ENCODE peak calls at places on chromosomes 2 and 18, in eight cellular contexts. One of them, this sample, is unnamed.
A peak's percentile ranks its signal among the peaks of the same experiment; 100 is the strongest.

GRCh38 chr2:223972656-223973102 is 15.4 kb downstream of the MRPL44 start:
- DNase-seq in AG09309: no peak
- DNase-seq in brain microvascular endothelial cell: no peak
- DNase-seq in fibroblast of pulmonary artery: no peak
- DNase-seq in cardiac muscle cell: no peak
- DNase-seq in left ventricle myocardium inferior: no peak
- DNase-seq in neural crest cell: no peak
- DNase-seq in Calu3: no peak
- DNase-seq in this sample: no peak

GRCh38 chr2:177466337-177467195 is 74.0 kb downstream of the AGPS start:
- DNase-seq in left ventricle myocardium inferior: no peak
- DNase-seq in neural crest cell: no peak
- DNase-seq in fibroblast of pulmonary artery: no peak
- DNase-seq in AG09309: no peak
- DNase-seq in Calu3: no peak
- DNase-seq in cardiac muscle cell: no peak
- DNase-seq in brain microvascular endothelial cell: no peak
- DNase-seq in this sample: no peak

GRCh38 chr2:232545511-232546375 is 4.6 kb downstream of the TIGD1 start:
- DNase-seq in brain microvascular endothelial cell: no peak
- DNase-seq in neural crest cell: no peak
- DNase-seq in fibroblast of pulmonary artery: no peak
- DNase-seq in cardiac muscle cell: no peak
- DNase-seq in Calu3: no peak
- DNase-seq in left ventricle myocardium inferior: no peak
- DNase-seq in AG09309: no peak
- DNase-seq in this sample: no peak

GRCh38 chr2:166372046-166372445 is 3.7 kb downstream of the SCN9A start:
- DNase-seq in Calu3: no peak
- DNase-seq in brain microvascular endothelial cell: no peak
- DNase-seq in neural crest cell: no peak
- DNase-seq in AG09309: no peak
- DNase-seq in fibroblast of pulmonary artery: no peak
- DNase-seq in left ventricle myocardium inferior: no peak
- DNase-seq in cardiac muscle cell: no peak
- DNase-seq in this sample: no peak

GRCh38 chr18:37450434-37451133 is 115.0 kb downstream of the CELF4 start:
- DNase-seq in neural crest cell: peak; percentile 42
- DNase-seq in AG09309: no peak
- DNase-seq in left ventricle myocardium inferior: no peak
- DNase-seq in brain microvascular endothelial cell: no peak
- DNase-seq in cardiac muscle cell: peak; percentile 56
- DNase-seq in Calu3: no peak
- DNase-seq in fibroblast of pulmonary artery: peak; percentile 30
- DNase-seq in this sample: no peak

GRCh38 chr18:44548291-44549221 is 132.1 kb upstream of the SETBP1 start:
- DNase-seq in AG09309: peak; percentile 34
- DNase-seq in left ventricle myocardium inferior: peak; percentile 31
- DNase-seq in brain microvascular endothelial cell: peak; percentile 41
- DNase-seq in fibroblast of pulmonary artery: peak; percentile 75
- DNase-seq in Calu3: no peak
- DNase-seq in neural crest cell: no peak
- DNase-seq in cardiac muscle cell: peak; percentile 90
- DNase-seq in this sample: no peak

GRCh38 chr2:80288576-80288975 is 16.0 kb downstream of the LRRTM1 start:
- DNase-seq in neural crest cell: no peak
- DNase-seq in AG09309: no peak
- DNase-seq in cardiac muscle cell: no peak
- DNase-seq in Calu3: no peak
- DNase-seq in brain microvascular endothelial cell: no peak
- DNase-seq in fibroblast of pulmonary artery: peak; percentile 8
- DNase-seq in left ventricle myocardium inferior: no peak
- DNase-seq in this sample: no peak

GRCh38 chr2:235658371-235659174 is 164.7 kb downstream of the AGAP1 start:
- DNase-seq in Calu3: no peak
- DNase-seq in fibroblast of pulmonary artery: no peak
- DNase-seq in left ventricle myocardium inferior: no peak
- DNase-seq in neural crest cell: no peak
- DNase-seq in AG09309: no peak
- DNase-seq in cardiac muscle cell: no peak
- DNase-seq in brain microvascular endothelial cell: no peak
- DNase-seq in this sample: no peak

GRCh38 chr2:229350117-229350805 is 79.2 kb upstream of the PID1 start:
- DNase-seq in neural crest cell: no peak
- DNase-seq in cardiac muscle cell: no peak
- DNase-seq in AG09309: no peak
- DNase-seq in brain microvascular endothelial cell: no peak
- DNase-seq in fibroblast of pulmonary artery: no peak
- DNase-seq in left ventricle myocardium inferior: no peak
- DNase-seq in Calu3: no peak
- DNase-seq in this sample: no peak

GRCh38 chr2:8767324-8767723 is 70.1 kb downstream of the KIDINS220 start:
- DNase-seq in cardiac muscle cell: no peak
- DNase-seq in left ventricle myocardium inferior: no peak
- DNase-seq in Calu3: no peak
- DNase-seq in AG09309: no peak
- DNase-seq in fibroblast of pulmonary artery: peak; percentile 7
- DNase-seq in brain microvascular endothelial cell: no peak
- DNase-seq in neural crest cell: no peak
- DNase-seq in this sample: no peak

GRCh38 chr2:48569433-48569832 is 39.5 kb downstream of the STON1 start:
- DNase-seq in cardiac muscle cell: peak; percentile 38
- DNase-seq in AG09309: no peak
- DNase-seq in fibroblast of pulmonary artery: peak; percentile 47
- DNase-seq in neural crest cell: no peak
- DNase-seq in left ventricle myocardium inferior: no peak
- DNase-seq in brain microvascular endothelial cell: no peak
- DNase-seq in Calu3: no peak
- DNase-seq in this sample: no peak

GRCh38 chr2:199484927-199485326 is 27.2 kb upstream of the SATB2 start:
- DNase-seq in Calu3: peak; percentile 19
- DNase-seq in neural crest cell: no peak
- DNase-seq in cardiac muscle cell: no peak
- DNase-seq in AG09309: no peak
- DNase-seq in brain microvascular endothelial cell: no peak
- DNase-seq in left ventricle myocardium inferior: no peak
- DNase-seq in fibroblast of pulmonary artery: no peak
- DNase-seq in this sample: no peak

GRCh38 chr2:199490049-199490448 is 32.3 kb upstream of the SATB2 start:
- DNase-seq in brain microvascular endothelial cell: no peak
- DNase-seq in left ventricle myocardium inferior: no peak
- DNase-seq in neural crest cell: no peak
- DNase-seq in cardiac muscle cell: no peak
- DNase-seq in AG09309: no peak
- DNase-seq in Calu3: no peak
- DNase-seq in fibroblast of pulmonary artery: no peak
- DNase-seq in this sample: no peak

GRCh38 chr2:199480966-199481365 is 23.2 kb upstream of the SATB2 start:
- DNase-seq in cardiac muscle cell: no peak
- DNase-seq in Calu3: no peak
- DNase-seq in left ventricle myocardium inferior: no peak
- DNase-seq in fibroblast of pulmonary artery: no peak
- DNase-seq in AG09309: no peak
- DNase-seq in brain microvascular endothelial cell: no peak
- DNase-seq in neural crest cell: no peak
- DNase-seq in this sample: no peak

GRCh38 chr2:199488772-199489400 is 31.1 kb upstream of the SATB2 start:
- DNase-seq in fibroblast of pulmonary artery: peak; percentile 70
- DNase-seq in brain microvascular endothelial cell: peak; percentile 61
- DNase-seq in AG09309: no peak
- DNase-seq in neural crest cell: peak; percentile 73
- DNase-seq in cardiac muscle cell: peak; percentile 72
- DNase-seq in left ventricle myocardium inferior: no peak
- DNase-seq in Calu3: peak; percentile 85
- DNase-seq in this sample: peak; percentile 68

GRCh38 chr2:199485732-199486335 is 28.1 kb upstream of the SATB2 start:
- DNase-seq in Calu3: peak; percentile 87
- DNase-seq in fibroblast of pulmonary artery: peak; percentile 63
- DNase-seq in neural crest cell: peak; percentile 66
- DNase-seq in cardiac muscle cell: peak; percentile 62
- DNase-seq in AG09309: no peak
- DNase-seq in left ventricle myocardium inferior: no peak
- DNase-seq in brain microvascular endothelial cell: peak; percentile 56
- DNase-seq in this sample: peak; percentile 40
- TF ChIP-seq CTCF in Calu3: peak; percentile 84
- TF ChIP-seq CTCF in fibroblast of pulmonary artery: peak; percentile 86
- TF ChIP-seq CTCF in neural crest cell: peak; percentile 71
- TF ChIP-seq CTCF in cardiac muscle cell: peak; percentile 71
- TF ChIP-seq CTCF in AG09309: peak; percentile 86
- TF ChIP-seq CTCF in left ventricle myocardium inferior: peak; percentile 62
- TF ChIP-seq CTCF in brain microvascular endothelial cell: peak; percentile 90
- TF ChIP-seq CTCF in this sample: peak; percentile 56

GRCh38 chr2:60556441-60556997 is 3.1 kb upstream of the BCL11A start:
- DNase-seq in Calu3: no peak
- DNase-seq in left ventricle myocardium inferior: no peak
- DNase-seq in AG09309: no peak
- DNase-seq in brain microvascular endothelial cell: no peak
- DNase-seq in neural crest cell: no peak
- DNase-seq in cardiac muscle cell: no peak
- DNase-seq in fibroblast of pulmonary artery: no peak
- DNase-seq in this sample: no peak

GRCh38 chr2:60555794-60556161 is 2.3 kb upstream of the BCL11A start:
- DNase-seq in left ventricle myocardium inferior: no peak
- DNase-seq in fibroblast of pulmonary artery: no peak
- DNase-seq in neural crest cell: no peak
- DNase-seq in Calu3: no peak
- DNase-seq in brain microvascular endothelial cell: no peak
- DNase-seq in cardiac muscle cell: no peak
- DNase-seq in AG09309: no peak
- DNase-seq in this sample: no peak

GRCh38 chr2:60554649-60555065 is 1.2 kb upstream of the BCL11A start:
- DNase-seq in fibroblast of pulmonary artery: no peak
- DNase-seq in Calu3: no peak
- DNase-seq in left ventricle myocardium inferior: no peak
- DNase-seq in cardiac muscle cell: no peak
- DNase-seq in AG09309: no peak
- DNase-seq in neural crest cell: no peak
- DNase-seq in brain microvascular endothelial cell: no peak
- DNase-seq in this sample: no peak

GRCh38 chr2:60553992-60554648 is 666 bp upstream of the BCL11A start:
- DNase-seq in fibroblast of pulmonary artery: no peak
- DNase-seq in AG09309: no peak
- DNase-seq in left ventricle myocardium inferior: peak; percentile 33
- DNase-seq in neural crest cell: no peak
- DNase-seq in cardiac muscle cell: peak; percentile 28
- DNase-seq in Calu3: peak; percentile 39
- DNase-seq in brain microvascular endothelial cell: no peak
- DNase-seq in this sample: peak; percentile 44

DNA sequence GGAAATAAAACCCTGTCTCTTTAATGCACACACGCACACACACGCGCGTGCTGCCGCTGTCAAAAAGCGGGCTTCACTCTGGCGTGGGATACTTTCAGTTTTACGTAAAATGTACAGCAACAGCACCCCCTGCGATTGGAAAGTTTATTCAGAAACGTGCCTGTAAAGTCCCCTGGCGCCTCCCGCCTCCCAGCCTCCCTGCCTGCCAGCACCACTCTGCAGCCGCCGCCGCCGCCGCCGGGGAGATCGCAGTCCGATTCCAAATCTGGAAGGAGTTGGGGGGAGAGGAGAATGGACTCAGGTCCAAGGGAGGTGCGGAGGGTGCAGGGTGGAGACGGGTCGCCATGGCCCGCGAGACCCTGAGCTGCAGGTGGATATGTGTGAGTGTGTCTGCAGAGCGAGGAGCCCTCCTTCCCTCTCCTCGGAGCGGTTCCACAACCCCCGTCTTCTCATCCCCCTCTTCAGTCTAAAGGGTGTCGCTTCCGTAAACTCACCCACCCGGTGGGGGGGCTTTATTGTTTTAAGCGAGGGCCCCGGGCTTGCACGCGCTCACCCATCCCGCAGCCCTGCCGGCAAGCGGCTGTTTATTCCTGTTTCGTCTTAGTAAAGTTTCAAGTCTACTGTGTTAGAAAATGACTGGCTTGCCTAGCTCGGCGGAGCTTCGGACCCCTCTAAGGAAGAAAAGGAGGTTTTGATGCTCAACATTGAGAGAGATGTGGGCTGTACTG is 1.8 kb upstream of the BCL11A start:
- DNase-seq in left ventricle myocardium inferior: peak; percentile 28
- DNase-seq in AG09309: no peak
- DNase-seq in Calu3: peak; percentile 64
- DNase-seq in brain microvascular endothelial cell: no peak
- DNase-seq in fibroblast of pulmonary artery: peak; percentile 80
- DNase-seq in neural crest cell: peak; percentile 45
- DNase-seq in cardiac muscle cell: peak; percentile 79
- DNase-seq in this sample: peak; percentile 70
- TF ChIP-seq CTCF in left ventricle myocardium inferior: peak; percentile 25
- TF ChIP-seq CTCF in AG09309: peak; percentile 28
- TF ChIP-seq CTCF in Calu3: peak; percentile 23
- TF ChIP-seq CTCF in brain microvascular endothelial cell: peak; percentile 52
- TF ChIP-seq CTCF in fibroblast of pulmonary artery: peak; percentile 46
- TF ChIP-seq CTCF in neural crest cell: peak; percentile 65
- TF ChIP-seq CTCF in cardiac muscle cell: peak; percentile 41
- TF ChIP-seq CTCF in this sample: peak; percentile 16

DNA sequence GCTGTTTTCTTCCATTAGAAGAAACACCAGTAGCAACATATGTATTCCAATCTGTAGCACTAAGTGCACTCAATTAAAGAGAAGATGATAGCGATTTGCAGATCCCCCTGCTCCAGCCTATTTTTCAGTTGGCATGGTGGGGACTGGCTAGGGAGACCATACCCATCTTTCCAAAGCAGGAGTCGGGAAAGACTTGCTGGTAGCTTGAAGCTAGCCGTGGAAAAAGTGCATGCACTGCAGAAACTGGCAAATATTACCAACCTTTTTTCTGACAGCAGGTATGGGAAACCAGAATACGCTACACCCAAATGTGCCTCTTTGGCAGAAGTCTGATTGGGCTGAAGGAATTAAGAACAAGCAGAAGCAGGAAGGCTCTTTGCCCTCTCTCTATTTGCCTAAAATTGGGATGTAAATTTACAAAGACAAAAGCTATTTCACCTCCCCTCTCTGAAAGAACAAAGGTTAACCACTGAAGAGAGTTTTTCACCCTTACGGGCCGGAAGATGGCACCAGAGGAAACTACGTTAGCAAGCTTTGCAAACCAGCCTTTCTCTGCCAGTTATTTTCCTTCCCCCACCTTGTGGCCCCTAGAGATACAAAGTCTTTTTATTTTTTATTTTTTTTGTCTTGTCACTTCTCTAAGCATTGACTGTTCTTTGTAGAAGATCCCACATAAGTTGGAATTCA is 273.1 kb downstream of the DLGAP1 start:
- DNase-seq in brain microvascular endothelial cell: no peak
- DNase-seq in AG09309: no peak
- DNase-seq in neural crest cell: no peak
- DNase-seq in Calu3: no peak
- DNase-seq in fibroblast of pulmonary artery: no peak
- DNase-seq in left ventricle myocardium inferior: no peak
- DNase-seq in cardiac muscle cell: no peak
- DNase-seq in this sample: no peak
- TF ChIP-seq CTCF in brain microvascular endothelial cell: no peak
- TF ChIP-seq CTCF in AG09309: no peak
- TF ChIP-seq CTCF in neural crest cell: peak; percentile 43
- TF ChIP-seq CTCF in Calu3: no peak
- TF ChIP-seq CTCF in fibroblast of pulmonary artery: no peak
- TF ChIP-seq CTCF in left ventricle myocardium inferior: no peak
- TF ChIP-seq CTCF in cardiac muscle cell: no peak
- TF ChIP-seq CTCF in this sample: no peak

DNA sequence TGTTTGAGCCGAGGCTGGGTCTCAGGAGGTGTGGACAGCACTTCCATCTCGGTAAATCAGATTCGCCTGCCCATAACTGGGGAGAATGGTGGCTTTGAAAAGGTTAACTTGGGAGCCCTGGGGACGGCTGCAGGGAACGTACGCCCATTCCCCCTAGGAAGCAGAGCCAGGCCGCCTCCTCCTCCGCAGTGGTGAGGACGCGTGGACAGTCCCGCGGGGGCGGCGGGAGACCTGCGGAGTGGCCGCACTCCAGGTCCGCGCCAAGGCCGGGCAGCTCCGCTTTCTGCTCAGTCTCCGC is 845 bp upstream of the MYCN start:
- DNase-seq in neural crest cell: no peak
- DNase-seq in brain microvascular endothelial cell: no peak
- DNase-seq in cardiac muscle cell: no peak
- DNase-seq in fibroblast of pulmonary artery: no peak
- DNase-seq in Calu3: no peak
- DNase-seq in AG09309: no peak
- DNase-seq in left ventricle myocardium inferior: peak; percentile 66
- DNase-seq in this sample: peak; percentile 82
- TF ChIP-seq CTCF in neural crest cell: no peak
- TF ChIP-seq CTCF in brain microvascular endothelial cell: peak; percentile 72
- TF ChIP-seq CTCF in cardiac muscle cell: no peak
- TF ChIP-seq CTCF in fibroblast of pulmonary artery: peak; percentile 47
- TF ChIP-seq CTCF in Calu3: no peak
- TF ChIP-seq CTCF in AG09309: no peak
- TF ChIP-seq CTCF in left ventricle myocardium inferior: peak; percentile 89
- TF ChIP-seq CTCF in this sample: peak; percentile 74

This sample was measured in GM20000.